ENCODE peak calls at places on chromosomes 13 and 19, in six cellular contexts. T, L, Z, S, R and U are unnamed samples.

GRCh38 chr13:55263045-55263444 is 1877.7 kb upstream of the PRR20A start:
- DNase-seq in S (no peak), Z (no peak), R (no peak), T (no peak), L (no peak), U (no peak)

GRCh38 chr19:9672893-9673292 is 2.0 kb downstream of the ZNF562 start:
- DNase-seq in Z (no peak), L (no peak), S (no peak), R (peak), T (no peak), U (no peak)

GRCh38 chr19:13117176-13117771 is 734 bp upstream of the TRMT1 start:
- DNase-seq in S (no peak), Z (no peak), R (no peak), L (no peak), T (no peak), U (no peak)

GRCh38 chr19:47035127-47035494 is 13.3 kb downstream of the TMEM160 start:
- DNase-seq in T (no peak), S (no peak), L (peak), Z (peak), R (no peak), U (no peak)

GRCh38 chr13:107301724-107302374 is 733.9 kb upstream of the ARGLU1 start:
- DNase-seq in Z (no peak), T (no peak), L (no peak), S (no peak), R (no peak), U (no peak)

GRCh38 chr19:47111081-47111589 is 2.4 kb downstream of the ZC3H4 start:
- DNase-seq in R (no peak), Z (no peak), S (no peak), L (no peak), T (no peak), U (no peak)

GRCh38 chr19:46392252-46392801 is 21.0 kb downstream of the CCDC8 start:
- DNase-seq in S (peak), T (peak), Z (peak), L (no peak), R (no peak), U (peak)

GRCh38 chr13:49908637-49909036 is 27.5 kb downstream of the SPRYD7 start:
- DNase-seq in T (no peak), Z (no peak), L (peak), S (peak), R (no peak), U (no peak)

GRCh38 chr19:19315444-19315843 is 4.9 kb downstream of the SUGP1 start:
- DNase-seq in S (no peak), R (no peak), Z (no peak), L (no peak), T (no peak), U (no peak)

GRCh38 chr13:50122465-50122864 is 107.2 kb downstream of the KCNRG start:
- DNase-seq in T (no peak), R (no peak), L (no peak), Z (no peak), S (no peak), U (no peak)

GRCh38 chr19:41515054-41515652 is 60.8 kb upstream of the CEACAM21 start:
- DNase-seq in L (no peak), S (no peak), R (no peak), Z (no peak), T (peak), U (no peak)

GRCh38 chr13:34748078-34748477 is 194.0 kb upstream of the NBEA start:
- DNase-seq in T (no peak), Z (no peak), R (peak), S (no peak), L (no peak), U (peak)

GRCh38 chr19:6744381-6745288 is 5.2 kb downstream of the TRIP10 start:
- DNase-seq in T (peak), Z (peak), L (no peak), S (no peak), R (peak), U (no peak)

GRCh38 chr13:114203536-114203935 is 24.5 kb downstream of the CFAP97D2 start:
- DNase-seq in T (no peak), L (no peak), R (no peak), S (no peak), Z (no peak), U (no peak)

GRCh38 chr13:98990701-98991100 is 12.8 kb upstream of the DOCK9 start:
- DNase-seq in L (no peak), R (no peak), Z (no peak), T (no peak), S (no peak), U (no peak)

GRCh38 chr13:93476175-93476574 is 249.6 kb downstream of the GPC6 start:
- DNase-seq in S (no peak), Z (peak), L (no peak), T (no peak), R (no peak), U (peak)

GRCh38 chr13:30045916-30046704 is 195.7 kb upstream of the UBL3 start:
- DNase-seq in T (no peak), S (no peak), Z (peak), R (no peak), L (no peak), U (no peak)

GRCh38 chr13:37640499-37640898 is 41.9 kb upstream of the POSTN start:
- DNase-seq in T (no peak), R (peak), L (peak), S (peak), Z (peak), U (peak)

GRCh38 chr19:33736787-33737186 is 59.9 kb upstream of the KCTD15 start:
- DNase-seq in Z (no peak), T (no peak), S (no peak), R (no peak), L (no peak), U (no peak)

GRCh38 chr13:91155512-91156114 is 191.9 kb upstream of the MIR17HG start:
- DNase-seq in Z (no peak), R (peak), S (no peak), L (peak), T (no peak), U (no peak)

GRCh38 chr13:48402325-48402962 is 10.5 kb downstream of the LPAR6 start:
- DNase-seq in T (no peak), Z (peak), S (no peak), L (no peak), R (no peak), U (no peak)

GRCh38 chr19:18009412-18010066 is 1.6 kb downstream of the ARRDC2 start:
- DNase-seq in S (no peak), R (peak), Z (no peak), L (no peak), T (no peak), U (no peak)

GRCh38 chr19:48795055-48795854 is 15.6 kb downstream of the BCAT2 start:
- DNase-seq in R (peak), S (peak), T (peak), L (peak), Z (peak), U (peak)
- TF ChIP-seq CTCF in R (peak), S (peak), T (peak), L (peak), Z (peak), U (peak)

GRCh38 chr13:77523386-77523785 is 12.1 kb upstream of the SCEL start:
- DNase-seq in T (no peak), Z (no peak), R (no peak), S (no peak), L (no peak), U (no peak)

GRCh38 chr13:77519808-77520207 is 15.7 kb upstream of the SCEL start:
- DNase-seq in T (no peak), Z (no peak), L (no peak), S (no peak), R (no peak), U (no peak)

GRCh38 chr13:77522444-77522843 is 13.1 kb upstream of the SCEL start:
- DNase-seq in Z (no peak), T (no peak), L (no peak), R (no peak), S (no peak), U (no peak)

GRCh38 chr13:77521194-77521593 is 14.3 kb upstream of the SCEL start:
- DNase-seq in Z (peak), L (no peak), S (no peak), T (no peak), R (peak), U (no peak)

GRCh38 chr13:77521595-77522367 is 13.7 kb upstream of the SCEL start:
- DNase-seq in R (peak), T (peak), Z (peak), L (peak), S (no peak), U (no peak)
- TF ChIP-seq CTCF in R (no peak), T (no peak), Z (no peak), L (no peak), S (no peak), U (no peak)

GRCh38 chr19:1744822-1745563 is 8.3 kb upstream of the ONECUT3 start:
- DNase-seq in Z (no peak), S (no peak), L (no peak), R (no peak), T (peak), U (no peak)
- TF ChIP-seq CTCF in Z (no peak), S (no peak), L (no peak), R (no peak), T (no peak), U (no peak)

DNA sequence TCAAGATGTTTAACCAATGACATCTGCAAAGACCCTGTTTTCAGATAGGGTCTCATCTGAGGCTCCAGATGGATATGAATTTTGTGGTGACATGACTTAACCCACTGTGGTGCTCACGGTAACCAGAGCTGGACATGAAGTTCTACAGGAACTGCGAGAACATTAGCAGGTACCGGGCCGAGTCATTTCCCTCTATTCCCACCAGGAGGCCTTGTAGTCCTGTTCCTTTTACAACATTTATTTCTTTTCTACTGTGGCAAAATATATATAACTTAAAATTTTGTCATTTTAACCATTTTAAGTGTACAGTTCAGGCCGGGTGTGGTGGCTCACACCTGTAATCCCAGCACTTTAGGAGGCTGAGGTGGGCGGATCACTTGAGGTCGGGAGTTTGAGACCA is 7.6 kb upstream of the TSPAN16 start:
- DNase-seq in R (no peak), Z (peak), T (no peak), L (no peak), S (no peak), U (no peak)
- TF ChIP-seq CTCF in R (peak), Z (peak), T (peak), L (peak), S (peak), U (peak)